ENCODE peak calls at places on chromosomes 6 and 20, in six cellular contexts. K, D, U, X, B and Y are unnamed samples.

GRCh38 chr6:61203966-61204496 is 1082.0 kb downstream of the KHDRBS2 start:
- DNase-seq in U (no peak), K (no peak), X (no peak), B (no peak), D (no peak), Y (no peak)

GRCh38 chr6:47031656-47032055 is 10.5 kb downstream of the ADGRF1 start:
- DNase-seq in X (no peak), D (no peak), K (no peak), B (no peak), U (no peak), Y (no peak)

GRCh38 chr20:54212871-54213270 is 5.0 kb downstream of the PFDN4 start:
- DNase-seq in U (no peak), D (no peak), B (no peak), X (no peak), K (no peak), Y (no peak)

GRCh38 chr20:39532205-39532604 is 570.1 kb downstream of the DHX35 start:
- DNase-seq in K (no peak), X (no peak), U (peak), B (no peak), D (no peak), Y (no peak)

GRCh38 chr6:30206799-30207618 is 6.2 kb downstream of the TRIM26 start:
- DNase-seq in D (peak), X (no peak), B (no peak), U (peak), K (no peak), Y (peak)

GRCh38 chr6:14924126-14925024 is 321.5 kb upstream of the JARID2 start:
- DNase-seq in U (no peak), B (no peak), K (no peak), X (no peak), D (no peak), Y (no peak)

GRCh38 chr20:62367136-62367482 is at the start of gene LAMA5:
- DNase-seq in U (no peak), X (no peak), D (peak), B (no peak), K (no peak), Y (no peak)

GRCh38 chr6:29507319-29507718 is 19.6 kb upstream of the MAS1L start:
- DNase-seq in D (no peak), X (no peak), U (no peak), K (no peak), B (no peak), Y (no peak)

GRCh38 chr6:79421707-79422484 is 115.3 kb downstream of the LCA5 start:
- DNase-seq in K (peak), B (peak), D (no peak), U (peak), X (no peak), Y (peak)

GRCh38 chr6:145015739-145016558 is 719.4 kb downstream of the EPM2A start:
- DNase-seq in X (no peak), D (no peak), U (peak), B (no peak), K (peak), Y (peak)

DNA sequence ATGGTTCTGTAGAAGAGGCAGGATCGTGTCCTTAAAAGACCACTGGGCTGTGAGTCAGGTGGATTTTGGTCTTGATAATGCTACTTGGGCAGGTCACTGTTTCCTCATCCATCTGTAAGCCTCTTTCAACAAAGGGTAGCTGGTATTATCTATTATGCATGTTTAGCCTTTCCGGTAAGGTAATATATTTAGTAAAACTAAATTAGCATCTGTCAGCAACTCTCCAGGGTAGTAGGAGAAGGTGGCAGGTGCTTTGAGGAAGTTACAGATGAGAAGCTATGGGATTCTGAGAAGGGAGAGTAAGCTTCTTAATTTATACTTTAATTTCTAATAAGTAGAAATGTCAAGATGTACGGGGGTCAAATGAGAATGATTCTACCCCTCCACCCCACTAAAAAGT is 86.9 kb upstream of the TGM3 start:
- DNase-seq in U (no peak), B (no peak), X (no peak), K (no peak), D (no peak), Y (no peak)
- TF ChIP-seq CTCF in U (no peak), B (no peak), X (no peak), K (no peak), D (no peak), Y (no peak)

GRCh38 chr6:27814665-27815424 is 97.4 kb downstream of the OR2B2 start:
- DNase-seq in X (peak), D (peak), B (peak), U (peak), K (peak), Y (peak)
- H3K4me3 ChIP-seq in X (peak), D (peak), B (peak), U (peak), K (peak), Y (peak)

GRCh38 chr6:131410785-131411184 is 162.2 kb upstream of the ARG1 start:
- DNase-seq in D (no peak), U (no peak), X (no peak), B (no peak), K (no peak), Y (no peak)
- TF ChIP-seq CTCF in D (no peak), U (no peak), X (no peak), B (no peak), K (no peak), Y (no peak)

GRCh38 chr6:149482542-149483261 is 2.1 kb downstream of the ZC3H12D start:
- DNase-seq in X (no peak), U (no peak), D (no peak), K (no peak), B (no peak), Y (no peak)
- H3K4me3 ChIP-seq in X (peak), U (no peak), D (no peak), K (no peak), B (peak), Y (no peak)

GRCh38 chr6:16518265-16518664 is 243.0 kb downstream of the ATXN1 start:
- DNase-seq in B (no peak), D (peak), X (no peak), K (no peak), U (no peak), Y (no peak)
- TF ChIP-seq CTCF in B (no peak), D (no peak), X (no peak), K (no peak), U (no peak), Y (no peak)

GRCh38 chr20:33441142-33441955 is 2.2 kb downstream of the SNTA1 start:
- DNase-seq in U (no peak), X (no peak), B (no peak), K (no peak), D (no peak), Y (no peak)
- H3K4me3 ChIP-seq in U (no peak), X (no peak), B (peak), K (no peak), D (no peak), Y (no peak)

GRCh38 chr6:136378888-136379287 is 89.2 kb upstream of the BCLAF1 start:
- DNase-seq in U (peak), D (no peak), K (no peak), B (no peak), X (no peak), Y (peak)
- TF ChIP-seq CTCF in U (peak), D (no peak), K (peak), B (no peak), X (no peak), Y (peak)

GRCh38 chr6:35019171-35019570 is 122.0 kb downstream of the TCP11 start:
- DNase-seq in X (no peak), K (no peak), U (no peak), B (no peak), D (no peak), Y (no peak)

GRCh38 chr6:35018184-35018523 is 123.0 kb downstream of the TCP11 start:
- DNase-seq in D (no peak), X (no peak), K (no peak), B (no peak), U (no peak), Y (no peak)

GRCh38 chr6:35017461-35018183 is 123.5 kb downstream of the TCP11 start:
- DNase-seq in D (no peak), U (no peak), B (peak), K (no peak), X (no peak), Y (peak)

GRCh38 chr6:35019831-35020230 is 121.3 kb downstream of the TCP11 start:
- DNase-seq in U (no peak), X (no peak), K (no peak), B (no peak), D (no peak), Y (no peak)

GRCh38 chr6:35018746-35019145 is 122.4 kb downstream of the TCP11 start:
- DNase-seq in D (no peak), X (no peak), U (no peak), K (no peak), B (no peak), Y (no peak)
- H3K4me3 ChIP-seq in D (no peak), X (no peak), U (no peak), K (no peak), B (peak), Y (no peak)

DNA sequence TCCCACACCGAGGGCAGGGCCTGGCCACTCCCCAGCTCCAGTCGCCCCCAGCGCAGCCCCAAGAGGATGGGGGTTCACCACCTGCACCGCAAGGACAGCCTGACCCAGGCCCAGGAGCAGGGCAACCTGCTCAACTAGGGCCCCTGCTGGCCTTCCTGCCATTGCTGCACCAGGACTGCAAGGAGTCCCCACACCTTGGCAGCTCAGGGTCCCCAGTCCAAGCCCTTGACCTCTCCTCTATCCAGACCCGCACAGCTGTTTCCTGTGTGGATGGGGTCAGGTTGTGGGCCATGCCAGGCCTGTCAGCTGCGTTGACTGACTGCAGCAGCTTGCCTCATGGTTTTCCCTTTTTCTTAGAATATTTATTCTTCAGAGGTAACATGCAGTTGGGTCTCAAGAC is 4.4 kb downstream of the LRRC73 start:
- DNase-seq in D (no peak), X (no peak), B (no peak), U (no peak), K (no peak), Y (no peak)
- TF ChIP-seq CTCF in D (no peak), X (no peak), B (no peak), U (peak), K (no peak), Y (no peak)

DNA sequence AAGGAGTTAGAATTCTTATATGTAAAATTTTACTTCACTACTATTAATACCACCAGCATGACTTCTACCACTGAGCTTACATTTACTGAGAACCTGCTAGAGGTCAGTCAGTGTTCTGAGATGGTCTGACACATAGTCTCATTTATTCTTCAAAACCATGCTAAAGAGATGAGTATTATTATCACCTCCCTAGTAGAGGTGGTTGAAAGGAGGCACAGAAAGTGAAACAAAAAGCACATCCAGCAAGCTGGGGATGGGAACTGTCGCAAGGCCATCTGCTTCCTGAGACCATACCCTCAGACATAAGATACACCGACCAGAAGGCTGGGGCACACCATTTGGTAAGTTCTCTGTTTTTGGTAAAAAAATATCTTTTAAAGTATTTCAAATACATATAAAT is 137.7 kb downstream of the INSM1 start:
- DNase-seq in K (no peak), U (no peak), B (no peak), X (no peak), D (no peak), Y (no peak)
- H3K4me3 ChIP-seq in K (no peak), U (no peak), B (no peak), X (no peak), D (no peak), Y (no peak)